ENCODE peak calls at places on chromosomes 2 and 18, in six cellular contexts. T, B, F, C, D and N are unnamed samples.

GRCh38 chr2:27747827-27748352 is 23.6 kb upstream of the MRPL33 start:
- DNase-seq in C (no peak), F (no peak), B (no peak), D (no peak), T (no peak), N (no peak)

GRCh38 chr2:98829586-98830270 is 98.8 kb upstream of the MGAT4A start:
- DNase-seq in D (no peak), C (no peak), B (no peak), F (no peak), T (no peak), N (no peak)

GRCh38 chr2:196331143-196331542 is 159.8 kb upstream of the STK17B start:
- DNase-seq in B (no peak), F (peak; percentile 62), T (peak; percentile 82), C (peak; percentile 44), D (no peak), N (peak; percentile 49)

GRCh38 chr2:184346338-184346862 is 251.9 kb upstream of the ZNF804A start:
- DNase-seq in C (no peak), T (no peak), B (no peak), D (no peak), F (no peak), N (no peak)

GRCh38 chr2:239121600-239122012 is 273.7 kb downstream of the TWIST2 start:
- DNase-seq in F (no peak), T (no peak), C (no peak), B (no peak), D (no peak), N (no peak)

GRCh38 chr2:84959494-84960156 is 11.3 kb upstream of the KCMF1 start:
- DNase-seq in D (no peak), F (no peak), T (peak; percentile 64), C (no peak), B (no peak), N (no peak)

GRCh38 chr2:170714156-170715061 is 728 bp upstream of the SP5 start:
- DNase-seq in B (no peak), F (no peak), C (no peak), D (peak; percentile 70), T (no peak), N (no peak)

GRCh38 chr2:160473508-160474318 is 19.9 kb downstream of the RBMS1 start:
- DNase-seq in C (no peak), F (no peak), D (no peak), T (no peak), B (no peak), N (no peak)

GRCh38 chr18:75405341-75405740 is 22.2 kb downstream of the SMIM21 start:
- DNase-seq in B (no peak), C (no peak), T (peak; percentile 45), D (no peak), F (no peak), N (no peak)

GRCh38 chr18:9987355-9987754 is 73.5 kb downstream of the VAPA start:
- DNase-seq in T (no peak), C (no peak), D (no peak), F (no peak), B (no peak), N (no peak)

GRCh38 chr2:88452980-88453582 is 588 bp upstream of the FOXI3 start:
- DNase-seq in D (no peak), T (no peak), B (no peak), F (no peak), C (no peak), N (no peak)

GRCh38 chr2:135743860-135744259 is 2.2 kb downstream of the UBXN4 start:
- DNase-seq in B (no peak), F (no peak), T (peak; percentile 6), C (no peak), D (no peak), N (no peak)

GRCh38 chr2:97751752-97752151 is 38.4 kb downstream of the ZAP70 start:
- DNase-seq in B (no peak), T (peak; percentile 53), F (no peak), D (no peak), C (no peak), N (no peak)

GRCh38 chr2:190340369-190340768 is 3.0 kb upstream of the INPP1 start:
- DNase-seq in C (no peak), D (no peak), B (no peak), T (no peak), F (no peak), N (no peak)

GRCh38 chr2:188984126-188984525 is 10.0 kb downstream of the COL3A1 start:
- DNase-seq in F (no peak), D (no peak), C (no peak), T (peak; percentile 71), B (no peak), N (no peak)

GRCh38 chr2:12106440-12107080 is 360.1 kb downstream of the LPIN1 start:
- DNase-seq in C (peak; percentile 96), T (peak; percentile 99), F (peak; percentile 91), D (no peak), B (no peak), N (peak; percentile 94)
- H3K4me3 ChIP-seq in C (no peak overlapping the region), T (no peak overlapping the region), F (no peak overlapping the region), D (no peak overlapping the region), B (no peak overlapping the region), N (no peak overlapping the region)

DNA sequence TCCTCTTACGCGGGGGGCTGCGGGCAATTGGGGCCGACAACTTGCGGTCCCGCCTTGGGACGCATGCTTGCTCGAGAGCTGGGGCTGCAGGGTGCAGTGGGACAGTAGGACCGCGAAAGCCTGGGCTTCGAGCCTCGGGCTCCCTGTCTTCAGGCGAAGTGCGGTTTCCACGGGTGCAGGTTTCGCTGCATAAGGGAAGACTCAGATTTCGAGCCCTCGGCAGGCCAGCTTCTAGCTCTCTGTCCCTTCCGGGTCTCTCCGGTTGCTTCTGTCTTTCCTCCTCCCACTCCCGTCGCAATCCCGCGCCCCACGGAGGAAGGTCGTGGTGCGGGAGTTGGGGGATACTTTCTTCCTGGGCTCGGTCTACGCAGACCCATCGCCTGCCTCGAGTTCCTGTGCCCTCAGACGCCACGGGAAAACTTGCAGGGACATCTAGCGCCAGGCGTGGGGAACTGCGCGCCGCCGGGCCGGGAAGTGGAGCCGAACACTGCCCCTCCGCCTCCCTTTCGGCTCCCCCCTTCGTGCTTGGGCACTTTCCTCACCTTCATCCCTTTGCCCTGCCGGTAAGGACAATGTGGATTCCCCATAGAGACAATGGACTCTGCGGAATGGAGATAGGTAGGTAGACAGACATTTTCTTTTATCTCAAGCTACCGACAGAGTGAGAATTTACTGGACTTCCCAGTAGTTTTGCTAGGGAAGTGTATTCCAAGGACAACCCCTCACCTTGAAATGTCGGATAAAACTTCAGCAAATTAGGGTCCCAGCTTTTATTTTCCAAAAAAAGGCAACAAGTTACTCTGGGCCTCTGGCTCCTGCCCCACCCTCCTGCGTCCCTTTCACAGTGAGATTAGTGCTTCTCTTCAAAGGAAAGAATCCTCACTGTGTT is 4.2 kb upstream of the HOXD13 start:
- DNase-seq in F (no peak), B (peak; percentile 36), D (peak; percentile 64), C (no peak), T (peak; percentile 23), N (no peak)
- TF ChIP-seq CTCF in F (peak; percentile 85), B (peak; percentile 65), D (peak; percentile 73), C (peak; percentile 76), T (peak; percentile 67), N (peak; percentile 68)

DNA sequence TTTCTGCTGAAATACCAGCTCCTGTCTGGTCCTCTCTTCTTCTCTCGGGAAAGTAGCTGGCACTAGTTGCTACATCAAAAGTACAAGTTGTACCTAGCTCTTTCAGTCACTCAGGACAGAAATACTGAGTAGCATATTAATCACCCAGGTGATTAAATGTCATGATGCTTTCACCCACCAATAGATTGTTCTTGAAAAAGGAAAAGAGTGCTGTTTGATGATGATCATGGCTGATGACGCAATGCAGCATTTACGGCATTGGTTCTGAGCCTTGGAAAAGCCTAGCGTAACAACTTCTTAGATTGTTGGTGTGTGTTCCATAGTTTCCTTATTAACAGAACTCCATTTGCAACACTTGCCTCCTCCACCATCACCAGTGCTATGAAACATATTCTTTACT is 190.7 kb downstream of the CDH7 start:
- DNase-seq in T (no peak), C (no peak), F (no peak), B (no peak), D (no peak), N (no peak)
- H3K4me3 ChIP-seq in T (no peak overlapping the region), C (no peak overlapping the region), F (no peak overlapping the region), B (no peak overlapping the region), D (no peak overlapping the region), N (no peak overlapping the region)

GRCh38 chr2:12326449-12327190 is 390.1 kb upstream of the TRIB2 start:
- DNase-seq in B (no peak), T (no peak), F (no peak), D (no peak), C (no peak), N (no peak)
- TF ChIP-seq CTCF in B (no peak), T (no peak), F (no peak), D (no peak), C (no peak), N (no peak)

DNA sequence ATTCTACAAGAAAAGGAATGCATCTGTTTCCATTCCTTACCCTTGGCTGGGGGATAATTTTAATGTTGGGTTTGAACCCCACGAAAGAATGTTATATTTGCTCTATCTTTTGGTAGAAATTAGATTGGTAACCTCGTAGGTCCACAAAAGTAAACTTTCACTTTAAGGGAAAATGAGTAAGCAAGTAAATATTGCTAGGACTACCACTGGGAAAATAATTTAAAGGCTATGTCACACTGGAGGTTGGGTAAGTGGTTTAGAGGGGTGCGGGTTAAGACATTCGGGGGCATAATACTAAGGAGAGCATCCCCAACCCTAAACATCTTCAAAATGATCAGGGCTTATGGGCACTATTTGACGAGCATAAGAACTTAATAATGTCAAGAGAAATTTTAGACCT is 5.1 kb downstream of the GCG start:
- DNase-seq in C (no peak), D (no peak), B (no peak), T (peak; percentile 23), F (no peak), N (no peak)
- H3K4me3 ChIP-seq in C (no peak overlapping the region), D (no peak overlapping the region), B (no peak overlapping the region), T (peak overlapping the region; percentile 16), F (no peak overlapping the region), N (no peak overlapping the region)

GRCh38 chr2:152466925-152467676 is 132.1 kb downstream of the FMNL2 start:
- DNase-seq in D (no peak), T (peak; percentile 45), B (peak; percentile 45), F (no peak), C (no peak), N (no peak)

GRCh38 chr2:152465541-152465940 is 130.6 kb downstream of the FMNL2 start:
- DNase-seq in B (no peak), D (no peak), T (peak; percentile 17), F (no peak), C (no peak), N (no peak)

GRCh38 chr2:152467677-152468406 is 132.9 kb downstream of the FMNL2 start:
- DNase-seq in T (no peak), F (no peak), C (no peak), B (no peak), D (no peak), N (no peak)

GRCh38 chr2:152464853-152465470 is 130.0 kb downstream of the FMNL2 start:
- DNase-seq in C (no peak), F (no peak), T (no peak), D (no peak), B (no peak), N (no peak)

DNA sequence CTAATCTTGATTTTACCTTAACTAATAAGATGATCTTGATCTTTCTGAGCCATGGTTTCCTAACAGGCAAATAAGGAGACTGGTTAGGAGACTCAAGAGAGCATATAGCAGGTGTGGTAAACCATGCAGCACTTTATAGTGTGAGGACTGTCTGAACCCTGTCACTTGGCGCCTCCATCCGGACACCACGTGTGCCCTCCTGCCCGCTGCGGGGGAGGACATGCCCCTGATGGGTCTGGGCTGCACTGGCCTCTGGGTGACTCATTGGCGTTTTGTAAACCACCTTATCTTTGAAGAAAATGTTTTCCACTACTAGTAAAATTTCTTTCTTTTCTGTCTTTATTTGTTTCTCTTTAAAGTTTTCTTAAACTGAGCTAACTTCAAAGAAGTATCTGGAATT is 131.1 kb downstream of the FMNL2 start:
- DNase-seq in T (peak; percentile 61), D (no peak), F (no peak), B (no peak), C (no peak), N (no peak)
- TF ChIP-seq CTCF in T (no peak), D (no peak), F (no peak), B (no peak), C (no peak), N (no peak)